ENCODE peak calls at places on chromosomes 6 and 20, in nine cellular contexts. Y is GM23338; S is iPS-NIHi11; A is left ventricle myocardium inferior; O is nucleus accumbens; H is stimulated activated CD4-positive, alpha-beta T cell treated with anti-CD3 and anti-CD28 coated beads, Interleukin-15, amount 100 ng/mL, for 1 hour; P is MCF 10A; X is nephron progenitor cell; R is activated T-cell treated with anti-CD3 and anti-CD28 coated beads for 48 hours. D is an unnamed sample.

GRCh38 chr6:139580592-139581484 is 206.4 kb upstream of the CITED2 start:
- DNase-seq in Y (no peak), S (no peak), A (no peak), O (no peak), H (no peak), P (no peak), X (no peak), R (no peak), D (no peak)

GRCh38 chr6:108902389-108902792 is 54.2 kb downstream of the ARMC2 start:
- DNase-seq in Y (no peak), S (no peak), A (no peak), O (no peak), H (no peak), P (no peak), X (no peak), R (no peak), D (no peak)

GRCh38 chr6:159110013-159110412 is 59.2 kb upstream of the FNDC1 start:
- DNase-seq in Y (peak), S (peak), A (no peak), O (no peak), H (no peak), P (peak), X (peak), R (no peak), D (peak)

GRCh38 chr20:7195704-7196103 is 428.2 kb downstream of the BMP2 start:
- DNase-seq in Y (no peak), S (no peak), A (no peak), O (no peak), H (no peak), P (peak), X (no peak), R (no peak), D (no peak)

GRCh38 chr6:30411515-30412207 is 66.7 kb downstream of the RPP21 start:
- DNase-seq in Y (peak), S (peak), A (peak), O (peak), H (peak), P (peak), X (peak), R (peak), D (peak)

GRCh38 chr20:63321148-63321831 is 28.3 kb downstream of the COL20A1 start:
- DNase-seq in Y (no peak), S (no peak), A (peak), O (no peak), H (no peak), P (no peak), X (no peak), R (no peak), D (no peak)

GRCh38 chr20:49323622-49324238 is 45.9 kb upstream of the ZNFX1 start:
- DNase-seq in Y (peak), S (no peak), A (no peak), O (no peak), H (no peak), P (peak), X (no peak), R (no peak), D (peak)

GRCh38 chr20:50248104-50248631 is 57.5 kb downstream of the CEBPB start:
- DNase-seq in Y (no peak), S (no peak), A (no peak), O (no peak), H (no peak), P (peak), X (no peak), R (no peak), D (peak)

GRCh38 chr20:9415426-9415825 is 99.0 kb upstream of the LAMP5 start:
- DNase-seq in Y (no peak), S (no peak), A (no peak), O (no peak), H (no peak), P (no peak), X (no peak), R (no peak), D (no peak)

GRCh38 chr20:6700563-6701328 is 66.7 kb upstream of the BMP2 start:
- DNase-seq in Y (no peak), S (no peak), A (peak), O (no peak), H (no peak), P (no peak), X (no peak), R (no peak), D (no peak)